ENCODE peak calls at places on chromosome 3, in nine cellular contexts. One of them, this sample, is unnamed.

GRCh38 chr3:65101450-65101849 is 413.6 kb upstream of the ADAMTS9 start:
- DNase-seq in AG04450: no peak
- DNase-seq in astrocyte of the cerebellum: no peak
- DNase-seq in NT2/D1: no peak
- DNase-seq in activated naive CD8-positive, alpha-beta T cell treated with anti-CD3 and anti-CD28 coated beads, Interleukin-2, amount 10 ng/mL, durations not matched to agents 7 days and 5 days: no peak
- DNase-seq in astrocyte: peak
- DNase-seq in ELR: no peak
- DNase-seq in CD4-positive, alpha-beta memory T cell: no peak
- DNase-seq in PC-3: no peak
- DNase-seq in this sample: no peak

GRCh38 chr3:159922861-159923312 is 65.7 kb upstream of the IL12A start:
- DNase-seq in ELR: no peak
- DNase-seq in NT2/D1: no peak
- DNase-seq in activated naive CD8-positive, alpha-beta T cell treated with anti-CD3 and anti-CD28 coated beads, Interleukin-2, amount 10 ng/mL, durations not matched to agents 7 days and 5 days: no peak
- DNase-seq in PC-3: no peak
- DNase-seq in astrocyte: no peak
- DNase-seq in astrocyte of the cerebellum: no peak
- DNase-seq in CD4-positive, alpha-beta memory T cell: no peak
- DNase-seq in AG04450: no peak
- DNase-seq in this sample: no peak

GRCh38 chr3:71564361-71564760 is 19.2 kb downstream of the FOXP1 start:
- DNase-seq in NT2/D1: no peak
- DNase-seq in PC-3: no peak
- DNase-seq in ELR: no peak
- DNase-seq in CD4-positive, alpha-beta memory T cell: no peak
- DNase-seq in activated naive CD8-positive, alpha-beta T cell treated with anti-CD3 and anti-CD28 coated beads, Interleukin-2, amount 10 ng/mL, durations not matched to agents 7 days and 5 days: no peak
- DNase-seq in AG04450: no peak
- DNase-seq in astrocyte: peak
- DNase-seq in astrocyte of the cerebellum: no peak
- DNase-seq in this sample: no peak

GRCh38 chr3:11335056-11335608 is 62.9 kb downstream of the ATG7 start:
- DNase-seq in AG04450: peak
- DNase-seq in astrocyte of the cerebellum: peak
- DNase-seq in astrocyte: peak
- DNase-seq in ELR: peak
- DNase-seq in CD4-positive, alpha-beta memory T cell: peak
- DNase-seq in NT2/D1: peak
- DNase-seq in PC-3: peak
- DNase-seq in activated naive CD8-positive, alpha-beta T cell treated with anti-CD3 and anti-CD28 coated beads, Interleukin-2, amount 10 ng/mL, durations not matched to agents 7 days and 5 days: no peak
- DNase-seq in this sample: peak

GRCh38 chr3:81470416-81470978 is 290.9 kb downstream of the GBE1 start:
- DNase-seq in PC-3: no peak
- DNase-seq in ELR: no peak
- DNase-seq in NT2/D1: no peak
- DNase-seq in astrocyte: peak
- DNase-seq in astrocyte of the cerebellum: no peak
- DNase-seq in activated naive CD8-positive, alpha-beta T cell treated with anti-CD3 and anti-CD28 coated beads, Interleukin-2, amount 10 ng/mL, durations not matched to agents 7 days and 5 days: no peak
- DNase-seq in CD4-positive, alpha-beta memory T cell: no peak
- DNase-seq in AG04450: no peak
- DNase-seq in this sample: no peak

GRCh38 chr3:71872256-71872655 is 87.3 kb upstream of the PROK2 start:
- DNase-seq in activated naive CD8-positive, alpha-beta T cell treated with anti-CD3 and anti-CD28 coated beads, Interleukin-2, amount 10 ng/mL, durations not matched to agents 7 days and 5 days: no peak
- DNase-seq in ELR: no peak
- DNase-seq in AG04450: no peak
- DNase-seq in NT2/D1: no peak
- DNase-seq in CD4-positive, alpha-beta memory T cell: no peak
- DNase-seq in astrocyte: no peak
- DNase-seq in astrocyte of the cerebellum: no peak
- DNase-seq in PC-3: no peak
- DNase-seq in this sample: no peak

GRCh38 chr3:42572278-42572677 is 9.5 kb downstream of the SEC22C start:
- DNase-seq in ELR: peak
- DNase-seq in NT2/D1: peak
- DNase-seq in CD4-positive, alpha-beta memory T cell: peak
- DNase-seq in astrocyte: no peak
- DNase-seq in astrocyte of the cerebellum: no peak
- DNase-seq in PC-3: peak
- DNase-seq in activated naive CD8-positive, alpha-beta T cell treated with anti-CD3 and anti-CD28 coated beads, Interleukin-2, amount 10 ng/mL, durations not matched to agents 7 days and 5 days: no peak
- DNase-seq in AG04450: no peak
- DNase-seq in this sample: no peak

GRCh38 chr3:157388976-157389375 is 47.7 kb upstream of the PTX3 start:
- DNase-seq in ELR: peak
- DNase-seq in NT2/D1: no peak
- DNase-seq in activated naive CD8-positive, alpha-beta T cell treated with anti-CD3 and anti-CD28 coated beads, Interleukin-2, amount 10 ng/mL, durations not matched to agents 7 days and 5 days: no peak
- DNase-seq in PC-3: peak
- DNase-seq in astrocyte: peak
- DNase-seq in CD4-positive, alpha-beta memory T cell: no peak
- DNase-seq in astrocyte of the cerebellum: no peak
- DNase-seq in AG04450: peak
- DNase-seq in this sample: no peak

GRCh38 chr3:58564456-58565160 is 12.6 kb downstream of the FAM107A start:
- DNase-seq in CD4-positive, alpha-beta memory T cell: no peak
- DNase-seq in astrocyte of the cerebellum: peak
- DNase-seq in astrocyte: peak
- DNase-seq in activated naive CD8-positive, alpha-beta T cell treated with anti-CD3 and anti-CD28 coated beads, Interleukin-2, amount 10 ng/mL, durations not matched to agents 7 days and 5 days: no peak
- DNase-seq in AG04450: peak
- DNase-seq in NT2/D1: no peak
- DNase-seq in ELR: peak
- DNase-seq in PC-3: peak
- DNase-seq in this sample: no peak

GRCh38 chr3:173397161-173398110 is at the start of gene NLGN1:
- DNase-seq in AG04450: peak
- DNase-seq in ELR: peak
- DNase-seq in CD4-positive, alpha-beta memory T cell: no peak
- DNase-seq in NT2/D1: peak
- DNase-seq in PC-3: peak
- DNase-seq in astrocyte: peak
- DNase-seq in activated naive CD8-positive, alpha-beta T cell treated with anti-CD3 and anti-CD28 coated beads, Interleukin-2, amount 10 ng/mL, durations not matched to agents 7 days and 5 days: no peak
- DNase-seq in astrocyte of the cerebellum: peak
- DNase-seq in this sample: no peak

GRCh38 chr3:16148783-16149182 is 25.7 kb upstream of the GALNT15 start:
- DNase-seq in astrocyte: peak
- DNase-seq in astrocyte of the cerebellum: peak
- DNase-seq in AG04450: peak
- DNase-seq in PC-3: no peak
- DNase-seq in NT2/D1: no peak
- DNase-seq in activated naive CD8-positive, alpha-beta T cell treated with anti-CD3 and anti-CD28 coated beads, Interleukin-2, amount 10 ng/mL, durations not matched to agents 7 days and 5 days: no peak
- DNase-seq in ELR: peak
- DNase-seq in CD4-positive, alpha-beta memory T cell: no peak
- DNase-seq in this sample: no peak

GRCh38 chr3:71245971-71246860 is 337.3 kb downstream of the FOXP1 start:
- DNase-seq in AG04450: no peak
- DNase-seq in PC-3: no peak
- DNase-seq in NT2/D1: no peak
- DNase-seq in astrocyte of the cerebellum: no peak
- DNase-seq in activated naive CD8-positive, alpha-beta T cell treated with anti-CD3 and anti-CD28 coated beads, Interleukin-2, amount 10 ng/mL, durations not matched to agents 7 days and 5 days: no peak
- DNase-seq in CD4-positive, alpha-beta memory T cell: no peak
- DNase-seq in astrocyte: no peak
- DNase-seq in ELR: no peak
- DNase-seq in this sample: no peak

GRCh38 chr3:165653130-165653778 is 184.0 kb downstream of the BCHE start:
- DNase-seq in NT2/D1: no peak
- DNase-seq in CD4-positive, alpha-beta memory T cell: no peak
- DNase-seq in ELR: no peak
- DNase-seq in astrocyte: no peak
- DNase-seq in AG04450: no peak
- DNase-seq in PC-3: no peak
- DNase-seq in activated naive CD8-positive, alpha-beta T cell treated with anti-CD3 and anti-CD28 coated beads, Interleukin-2, amount 10 ng/mL, durations not matched to agents 7 days and 5 days: no peak
- DNase-seq in astrocyte of the cerebellum: no peak
- DNase-seq in this sample: no peak

GRCh38 chr3:20056727-20057611 is 16.7 kb downstream of the KAT2B start:
- DNase-seq in AG04450: no peak
- DNase-seq in activated naive CD8-positive, alpha-beta T cell treated with anti-CD3 and anti-CD28 coated beads, Interleukin-2, amount 10 ng/mL, durations not matched to agents 7 days and 5 days: no peak
- DNase-seq in astrocyte of the cerebellum: no peak
- DNase-seq in ELR: peak
- DNase-seq in NT2/D1: no peak
- DNase-seq in PC-3: peak
- DNase-seq in CD4-positive, alpha-beta memory T cell: no peak
- DNase-seq in astrocyte: peak
- DNase-seq in this sample: no peak

GRCh38 chr3:150150633-150151032 is 179.9 kb upstream of the PFN2 start:
- DNase-seq in NT2/D1: no peak
- DNase-seq in AG04450: no peak
- DNase-seq in activated naive CD8-positive, alpha-beta T cell treated with anti-CD3 and anti-CD28 coated beads, Interleukin-2, amount 10 ng/mL, durations not matched to agents 7 days and 5 days: no peak
- DNase-seq in ELR: peak
- DNase-seq in PC-3: peak
- DNase-seq in astrocyte: no peak
- DNase-seq in astrocyte of the cerebellum: no peak
- DNase-seq in CD4-positive, alpha-beta memory T cell: no peak
- DNase-seq in this sample: no peak

GRCh38 chr3:102536479-102536878 is 101.7 kb downstream of the ZPLD1 start:
- DNase-seq in PC-3: peak
- DNase-seq in NT2/D1: peak
- DNase-seq in AG04450: peak
- DNase-seq in astrocyte: peak
- DNase-seq in activated naive CD8-positive, alpha-beta T cell treated with anti-CD3 and anti-CD28 coated beads, Interleukin-2, amount 10 ng/mL, durations not matched to agents 7 days and 5 days: no peak
- DNase-seq in astrocyte of the cerebellum: peak
- DNase-seq in CD4-positive, alpha-beta memory T cell: peak
- DNase-seq in ELR: peak
- DNase-seq in this sample: no peak

GRCh38 chr3:112302061-112302830 is 8.2 kb upstream of the SLC9C1 start:
- DNase-seq in CD4-positive, alpha-beta memory T cell: no peak
- DNase-seq in activated naive CD8-positive, alpha-beta T cell treated with anti-CD3 and anti-CD28 coated beads, Interleukin-2, amount 10 ng/mL, durations not matched to agents 7 days and 5 days: no peak
- DNase-seq in ELR: no peak
- DNase-seq in NT2/D1: no peak
- DNase-seq in astrocyte: no peak
- DNase-seq in PC-3: no peak
- DNase-seq in AG04450: no peak
- DNase-seq in astrocyte of the cerebellum: no peak
- DNase-seq in this sample: no peak

GRCh38 chr3:179927191-179927590 is 109.5 kb downstream of the PEX5L start:
- DNase-seq in PC-3: no peak
- DNase-seq in astrocyte: no peak
- DNase-seq in astrocyte of the cerebellum: no peak
- DNase-seq in AG04450: no peak
- DNase-seq in ELR: no peak
- DNase-seq in activated naive CD8-positive, alpha-beta T cell treated with anti-CD3 and anti-CD28 coated beads, Interleukin-2, amount 10 ng/mL, durations not matched to agents 7 days and 5 days: no peak
- DNase-seq in CD4-positive, alpha-beta memory T cell: no peak
- DNase-seq in NT2/D1: no peak
- DNase-seq in this sample: no peak

GRCh38 chr3:181384970-181385369 is 326.8 kb upstream of the SOX2 start:
- DNase-seq in ELR: no peak
- DNase-seq in PC-3: no peak
- DNase-seq in astrocyte of the cerebellum: no peak
- DNase-seq in NT2/D1: no peak
- DNase-seq in AG04450: no peak
- DNase-seq in astrocyte: no peak
- DNase-seq in CD4-positive, alpha-beta memory T cell: no peak
- DNase-seq in activated naive CD8-positive, alpha-beta T cell treated with anti-CD3 and anti-CD28 coated beads, Interleukin-2, amount 10 ng/mL, durations not matched to agents 7 days and 5 days: no peak
- DNase-seq in this sample: no peak

GRCh38 chr3:122918576-122919290 is 108.8 kb downstream of the SEMA5B start:
- DNase-seq in PC-3: peak
- DNase-seq in AG04450: no peak
- DNase-seq in NT2/D1: no peak
- DNase-seq in CD4-positive, alpha-beta memory T cell: no peak
- DNase-seq in astrocyte of the cerebellum: no peak
- DNase-seq in astrocyte: peak
- DNase-seq in activated naive CD8-positive, alpha-beta T cell treated with anti-CD3 and anti-CD28 coated beads, Interleukin-2, amount 10 ng/mL, durations not matched to agents 7 days and 5 days: no peak
- DNase-seq in ELR: no peak
- DNase-seq in this sample: no peak

GRCh38 chr3:196654691-196655090 is 15.2 kb downstream of the NRROS start:
- DNase-seq in activated naive CD8-positive, alpha-beta T cell treated with anti-CD3 and anti-CD28 coated beads, Interleukin-2, amount 10 ng/mL, durations not matched to agents 7 days and 5 days: no peak
- DNase-seq in AG04450: no peak
- DNase-seq in PC-3: peak
- DNase-seq in astrocyte of the cerebellum: no peak
- DNase-seq in NT2/D1: no peak
- DNase-seq in CD4-positive, alpha-beta memory T cell: no peak
- DNase-seq in astrocyte: no peak
- DNase-seq in ELR: no peak
- DNase-seq in this sample: no peak